ENCODE peak calls at places on chromosomes 4 and X, in nine cellular contexts. One of them, this sample, is unnamed.

GRCh38 chrX:16212436-16212835 is 45.2 kb downstream of the MAGEB17 start:
- DNase-seq in adrenal gland: no peak
- DNase-seq in IMR-90: peak
- DNase-seq in body of pancreas: peak
- DNase-seq in prostate gland: no peak
- DNase-seq in stomach: no peak
- DNase-seq in HCT116: peak
- DNase-seq in sigmoid colon: no peak
- DNase-seq in heart left ventricle: no peak
- DNase-seq in this sample: no peak

GRCh38 chrX:49001521-49002090 is 458 bp downstream of the GRIPAP1 start:
- DNase-seq in sigmoid colon: no peak
- DNase-seq in IMR-90: peak
- DNase-seq in heart left ventricle: no peak
- DNase-seq in stomach: no peak
- DNase-seq in adrenal gland: no peak
- DNase-seq in body of pancreas: no peak
- DNase-seq in prostate gland: no peak
- DNase-seq in HCT116: peak
- DNase-seq in this sample: peak

GRCh38 chr4:84683065-84683464 is 100.1 kb downstream of the CDS1 start:
- DNase-seq in adrenal gland: no peak
- DNase-seq in heart left ventricle: no peak
- DNase-seq in HCT116: no peak
- DNase-seq in body of pancreas: no peak
- DNase-seq in IMR-90: no peak
- DNase-seq in prostate gland: no peak
- DNase-seq in stomach: no peak
- DNase-seq in sigmoid colon: no peak
- DNase-seq in this sample: no peak

GRCh38 chr4:72318771-72319170 is 250.2 kb downstream of the ADAMTS3 start:
- DNase-seq in adrenal gland: no peak
- DNase-seq in heart left ventricle: no peak
- DNase-seq in IMR-90: no peak
- DNase-seq in HCT116: no peak
- DNase-seq in body of pancreas: no peak
- DNase-seq in prostate gland: no peak
- DNase-seq in stomach: no peak
- DNase-seq in sigmoid colon: no peak
- DNase-seq in this sample: no peak

GRCh38 chr4:145216532-145216931 is 36.1 kb upstream of the OTUD4 start:
- DNase-seq in IMR-90: peak
- DNase-seq in prostate gland: no peak
- DNase-seq in HCT116: peak
- DNase-seq in body of pancreas: no peak
- DNase-seq in adrenal gland: no peak
- DNase-seq in stomach: no peak
- DNase-seq in sigmoid colon: no peak
- DNase-seq in heart left ventricle: no peak
- DNase-seq in this sample: peak

GRCh38 chr4:137688651-137689050 is 156.4 kb upstream of the PCDH18 start:
- DNase-seq in heart left ventricle: no peak
- DNase-seq in sigmoid colon: no peak
- DNase-seq in prostate gland: no peak
- DNase-seq in adrenal gland: no peak
- DNase-seq in stomach: no peak
- DNase-seq in body of pancreas: no peak
- DNase-seq in IMR-90: no peak
- DNase-seq in HCT116: no peak
- DNase-seq in this sample: no peak

GRCh38 chr4:169628579-169628978 is 8.2 kb downstream of the CLCN3 start:
- DNase-seq in sigmoid colon: no peak
- DNase-seq in adrenal gland: no peak
- DNase-seq in body of pancreas: no peak
- DNase-seq in prostate gland: no peak
- DNase-seq in heart left ventricle: no peak
- DNase-seq in IMR-90: no peak
- DNase-seq in stomach: no peak
- DNase-seq in HCT116: no peak
- DNase-seq in this sample: peak

GRCh38 chr4:95537967-95538485 is 10.7 kb downstream of the UNC5C start:
- DNase-seq in HCT116: no peak
- DNase-seq in body of pancreas: no peak
- DNase-seq in sigmoid colon: no peak
- DNase-seq in prostate gland: no peak
- DNase-seq in adrenal gland: no peak
- DNase-seq in heart left ventricle: no peak
- DNase-seq in IMR-90: no peak
- DNase-seq in stomach: no peak
- DNase-seq in this sample: no peak

GRCh38 chrX:7996414-7996813 is 69.2 kb upstream of the PNPLA4 start:
- DNase-seq in stomach: peak
- DNase-seq in HCT116: no peak
- DNase-seq in IMR-90: peak
- DNase-seq in prostate gland: no peak
- DNase-seq in adrenal gland: no peak
- DNase-seq in sigmoid colon: no peak
- DNase-seq in body of pancreas: peak
- DNase-seq in heart left ventricle: no peak
- DNase-seq in this sample: peak

GRCh38 chrX:107542500-107542899 is 85.8 kb upstream of the PRPS1 start:
- DNase-seq in sigmoid colon: no peak
- DNase-seq in prostate gland: peak
- DNase-seq in HCT116: peak
- DNase-seq in adrenal gland: no peak
- DNase-seq in body of pancreas: peak
- DNase-seq in IMR-90: peak
- DNase-seq in heart left ventricle: no peak
- DNase-seq in stomach: peak
- DNase-seq in this sample: no peak

GRCh38 chr4:76546282-76547166 is 111.5 kb downstream of the SHROOM3 start:
- DNase-seq in prostate gland: peak
- DNase-seq in body of pancreas: peak
- DNase-seq in heart left ventricle: no peak
- DNase-seq in adrenal gland: peak
- DNase-seq in stomach: peak
- DNase-seq in IMR-90: peak
- DNase-seq in sigmoid colon: no peak
- DNase-seq in HCT116: no peak
- DNase-seq in this sample: no peak

GRCh38 chrX:83339724-83340123 is 168.4 kb upstream of the POU3F4 start:
- DNase-seq in heart left ventricle: no peak
- DNase-seq in sigmoid colon: no peak
- DNase-seq in adrenal gland: no peak
- DNase-seq in IMR-90: no peak
- DNase-seq in body of pancreas: no peak
- DNase-seq in stomach: no peak
- DNase-seq in HCT116: no peak
- DNase-seq in prostate gland: no peak
- DNase-seq in this sample: no peak

GRCh38 chrX:36930491-36930890 is 77.7 kb upstream of the FAM47C start:
- DNase-seq in HCT116: no peak
- DNase-seq in body of pancreas: no peak
- DNase-seq in heart left ventricle: no peak
- DNase-seq in IMR-90: no peak
- DNase-seq in stomach: no peak
- DNase-seq in sigmoid colon: no peak
- DNase-seq in adrenal gland: no peak
- DNase-seq in prostate gland: no peak
- DNase-seq in this sample: no peak

GRCh38 chr4:38075370-38076152 is 115.4 kb downstream of the PTTG2 start:
- DNase-seq in body of pancreas: no peak
- DNase-seq in sigmoid colon: no peak
- DNase-seq in IMR-90: peak
- DNase-seq in prostate gland: no peak
- DNase-seq in heart left ventricle: no peak
- DNase-seq in adrenal gland: no peak
- DNase-seq in HCT116: no peak
- DNase-seq in stomach: no peak
- DNase-seq in this sample: peak
- TF ChIP-seq POLR2A in body of pancreas: no peak
- TF ChIP-seq POLR2A in sigmoid colon: no peak
- TF ChIP-seq POLR2A in IMR-90: no peak
- TF ChIP-seq POLR2A in prostate gland: no peak
- TF ChIP-seq POLR2A in heart left ventricle: no peak
- TF ChIP-seq POLR2A in adrenal gland: no peak
- TF ChIP-seq POLR2A in HCT116: no peak
- TF ChIP-seq POLR2A in stomach: no peak
- TF ChIP-seq POLR2A in this sample: no peak

DNA sequence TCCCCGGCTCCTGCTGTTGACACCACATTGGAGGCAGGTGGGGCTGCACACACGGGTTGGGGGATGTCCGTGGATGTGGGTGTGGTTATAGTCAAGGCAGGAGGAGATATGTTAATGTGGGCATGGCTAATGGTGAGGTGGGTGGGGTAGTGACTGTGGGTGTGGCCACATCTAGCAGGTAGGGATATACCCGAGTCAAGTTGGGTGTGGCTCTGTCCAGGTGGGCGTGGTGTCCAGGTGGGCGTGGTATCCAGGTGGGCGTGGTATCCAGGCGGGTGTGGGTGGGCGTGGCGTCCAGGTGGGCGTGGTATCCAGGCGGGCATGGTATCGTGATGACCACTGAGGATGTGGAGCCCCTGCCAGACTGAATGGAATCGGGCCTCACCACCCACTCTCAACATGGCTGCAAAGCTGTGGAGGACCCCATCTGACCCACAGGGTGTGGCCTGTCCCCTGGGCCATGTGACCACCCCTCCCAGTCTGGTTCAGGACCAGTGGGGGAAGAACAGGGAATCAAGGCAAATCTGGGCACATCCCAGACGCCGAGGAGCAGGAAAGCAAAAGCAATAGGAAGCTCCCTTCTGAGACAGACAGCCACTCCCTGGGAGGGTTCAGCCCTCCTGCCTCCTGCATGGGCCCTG is 21.0 kb downstream of the MAN2B2 start:
- DNase-seq in sigmoid colon: no peak
- DNase-seq in heart left ventricle: no peak
- DNase-seq in body of pancreas: no peak
- DNase-seq in prostate gland: no peak
- DNase-seq in adrenal gland: no peak
- DNase-seq in HCT116: peak
- DNase-seq in stomach: no peak
- DNase-seq in IMR-90: no peak
- DNase-seq in this sample: peak
- TF ChIP-seq POLR2A in sigmoid colon: no peak
- TF ChIP-seq POLR2A in heart left ventricle: no peak
- TF ChIP-seq POLR2A in body of pancreas: no peak
- TF ChIP-seq POLR2A in prostate gland: no peak
- TF ChIP-seq POLR2A in adrenal gland: no peak
- TF ChIP-seq POLR2A in HCT116: no peak
- TF ChIP-seq POLR2A in stomach: no peak
- TF ChIP-seq POLR2A in IMR-90: no peak
- TF ChIP-seq POLR2A in this sample: no peak

DNA sequence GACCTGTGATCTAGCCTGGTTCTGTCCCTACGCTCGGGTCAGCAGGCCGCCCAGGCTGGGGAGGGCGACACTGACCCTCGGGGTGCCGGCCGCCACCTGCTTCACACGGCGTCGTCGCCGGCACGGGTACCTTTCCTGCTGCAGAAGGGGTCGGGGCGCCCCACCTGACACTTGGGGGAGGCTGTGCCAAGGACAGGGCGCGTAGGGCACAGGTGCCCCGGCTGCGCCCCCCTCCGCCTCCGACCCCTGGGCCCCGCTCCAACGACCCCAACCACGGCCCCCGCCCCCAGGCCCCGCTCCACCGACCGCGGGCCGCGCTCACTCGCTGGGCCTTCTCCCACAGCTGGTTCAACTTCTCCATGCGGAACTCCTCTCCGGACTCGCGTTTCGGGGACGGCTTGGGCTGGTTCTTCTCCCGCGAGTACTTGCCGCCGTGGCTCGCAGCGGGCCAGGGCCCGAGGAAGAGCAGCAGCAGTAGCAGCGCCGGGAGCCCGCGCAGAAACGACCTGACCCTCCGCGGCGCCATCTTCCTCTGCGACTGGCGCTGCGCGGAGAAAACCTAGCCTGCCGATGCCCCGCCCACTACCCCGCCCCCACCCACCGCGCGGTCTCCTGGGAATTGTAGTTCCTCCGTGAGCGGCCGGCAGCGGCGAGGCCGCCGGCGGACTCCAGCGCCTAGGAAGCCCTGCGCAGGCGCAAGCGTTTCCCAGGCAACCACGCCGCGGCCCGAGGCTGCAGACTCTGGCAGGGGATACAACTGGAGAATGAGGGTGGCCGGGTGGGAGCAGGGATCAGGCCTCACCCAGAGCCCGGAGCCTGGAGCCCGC is at the start of gene LRPAP1:
- DNase-seq in stomach: peak
- DNase-seq in sigmoid colon: peak
- DNase-seq in body of pancreas: peak
- DNase-seq in HCT116: peak
- DNase-seq in heart left ventricle: peak
- DNase-seq in adrenal gland: peak
- DNase-seq in IMR-90: peak
- DNase-seq in prostate gland: peak
- DNase-seq in this sample: peak
- TF ChIP-seq POLR2A in stomach: peak
- TF ChIP-seq POLR2A in sigmoid colon: peak
- TF ChIP-seq POLR2A in body of pancreas: peak
- TF ChIP-seq POLR2A in HCT116: peak
- TF ChIP-seq POLR2A in heart left ventricle: peak
- TF ChIP-seq POLR2A in adrenal gland: peak
- TF ChIP-seq POLR2A in IMR-90: peak
- TF ChIP-seq POLR2A in prostate gland: peak
- TF ChIP-seq POLR2A in this sample: peak

GRCh38 chrX:118974088-118974907 is at the start of gene LONRF3:
- DNase-seq in body of pancreas: peak
- DNase-seq in IMR-90: peak
- DNase-seq in adrenal gland: peak
- DNase-seq in heart left ventricle: peak
- DNase-seq in prostate gland: peak
- DNase-seq in sigmoid colon: peak
- DNase-seq in HCT116: no peak
- DNase-seq in stomach: peak
- DNase-seq in this sample: peak
- TF ChIP-seq POLR2A in body of pancreas: peak
- TF ChIP-seq POLR2A in IMR-90: no peak
- TF ChIP-seq POLR2A in adrenal gland: peak
- TF ChIP-seq POLR2A in heart left ventricle: peak
- TF ChIP-seq POLR2A in prostate gland: peak
- TF ChIP-seq POLR2A in sigmoid colon: peak
- TF ChIP-seq POLR2A in HCT116: peak
- TF ChIP-seq POLR2A in stomach: no peak
- TF ChIP-seq POLR2A in this sample: no peak

This sample was measured in erythroblast.